ENCODE peak calls at places on chromosomes 1 and 21, in seven cellular contexts. B is K562, L is adrenal gland, D is transverse colon, W is GM23248, Q is mammary epithelial cell, Z is astrocyte. Y is an unnamed sample.

GRCh38 chr21:21247441-21247840 is 249.2 kb downstream of the NCAM2 start:
- DNase-seq in B (no peak), L (no peak), D (no peak), W (no peak), Q (no peak), Z (peak; percentile 41), Y (no peak)

GRCh38 chr1:3741566-3742438 is 10.4 kb upstream of the CCDC27 start:
- DNase-seq in B (no peak), L (no peak), D (no peak), W (no peak), Q (no peak), Z (no peak), Y (no peak)

GRCh38 chr1:229070168-229070567 is 200.7 kb upstream of the RAB4A start:
- DNase-seq in B (no peak), L (peak; percentile 99), D (peak; percentile 66), W (peak; percentile 87), Q (peak; percentile 80), Z (peak; percentile 22), Y (peak; percentile 90)

GRCh38 chr21:17441370-17441769 is 71.5 kb upstream of the CXADR start:
- DNase-seq in B (no peak), L (no peak), D (peak; percentile 77), W (no peak), Q (peak; percentile 80), Z (peak; percentile 11), Y (peak; percentile 88)

GRCh38 chr1:70044832-70045231 is 160.5 kb downstream of the LRRC40 start:
- DNase-seq in B (no peak), L (no peak), D (no peak), W (peak; percentile 73), Q (peak; percentile 32), Z (peak; percentile 82), Y (no peak)

GRCh38 chr1:185477638-185478216 is 160.7 kb upstream of the IVNS1ABP start:
- DNase-seq in B (no peak), L (no peak), D (peak; percentile 67), W (no peak), Q (no peak), Z (no peak), Y (peak; percentile 41)

GRCh38 chr1:82775402-82776000 is 974.8 kb downstream of the ADGRL2 start:
- DNase-seq in B (peak; percentile 49), L (peak; percentile 20), D (peak; percentile 9), W (peak; percentile 66), Q (peak; percentile 3), Z (no peak), Y (peak; percentile 55)

GRCh38 chr1:196558424-196558823 is 49.8 kb downstream of the KCNT2 start:
- DNase-seq in B (no peak), L (no peak), D (no peak), W (peak; percentile 88), Q (peak; percentile 14), Z (peak; percentile 90), Y (no peak)

GRCh38 chr1:11051781-11052510 is 4.9 kb upstream of the MASP2 start:
- DNase-seq in B (no peak), L (no peak), D (no peak), W (peak; percentile 22), Q (no peak), Z (no peak), Y (no peak)

GRCh38 chr1:157132602-157133167 is 5.5 kb downstream of the ETV3 start:
- DNase-seq in B (no peak), L (no peak), D (no peak), W (no peak), Q (peak; percentile 84), Z (no peak), Y (no peak)

GRCh38 chr1:81377406-81377805 is 423.3 kb upstream of the ADGRL2 start:
- DNase-seq in B (no peak), L (no peak), D (no peak), W (no peak), Q (no peak), Z (no peak), Y (no peak)

GRCh38 chr21:44082648-44083436 is 24.4 kb upstream of the PWP2 start:
- DNase-seq in B (no peak), L (no peak), D (no peak), W (no peak), Q (peak; percentile 54), Z (no peak), Y (no peak)

GRCh38 chr1:229717774-229718173 is 91.7 kb downstream of the URB2 start:
- DNase-seq in B (peak; percentile 46), L (no peak), D (no peak), W (peak; percentile 26), Q (no peak), Z (no peak), Y (peak; percentile 61)

GRCh38 chr1:93588206-93588605 is 93.4 kb downstream of the BCAR3 start:
- DNase-seq in B (no peak), L (no peak), D (no peak), W (peak; percentile 37), Q (no peak), Z (no peak), Y (no peak)

GRCh38 chr21:33993286-33994231 is 78.0 kb upstream of the ATP5PO start:
- DNase-seq in B (no peak), L (peak; percentile 23), D (no peak), W (no peak), Q (no peak), Z (no peak), Y (no peak)

GRCh38 chr1:211579434-211580302 is 707 bp upstream of the SLC30A1 start:
- DNase-seq in B (peak; percentile 87), L (peak; percentile 86), D (peak; percentile 90), W (peak; percentile 70), Q (no peak), Z (no peak), Y (peak; percentile 86)

GRCh38 chr21:21146587-21147373 is 148.6 kb downstream of the NCAM2 start:
- DNase-seq in B (peak; percentile 59), L (no peak), D (no peak), W (no peak), Q (no peak), Z (no peak), Y (no peak)

GRCh38 chr1:172343246-172344099 is 77.0 kb upstream of the C1orf105 start:
- DNase-seq in B (no peak), L (no peak), D (no peak), W (peak; percentile 90), Q (peak; percentile 61), Z (peak; percentile 90), Y (no peak)

GRCh38 chr1:18907914-18908845 is 5.8 kb upstream of the ALDH4A1 start:
- DNase-seq in B (peak; percentile 75), L (no peak), D (no peak), W (no peak), Q (no peak), Z (no peak), Y (no peak)

GRCh38 chr1:155141799-155142198 is 1.5 kb upstream of the DPM3 start:
- DNase-seq in B (no peak), L (no peak), D (no peak), W (no peak), Q (no peak), Z (no peak), Y (no peak)

GRCh38 chr1:46160212-46160611 is 14.7 kb upstream of the TSPAN1 start:
- DNase-seq in B (no peak), L (no peak), D (no peak), W (no peak), Q (no peak), Z (no peak), Y (no peak)
- H3K4me3 ChIP-seq in B (no peak overlapping the region), L (no peak overlapping the region), D (no peak overlapping the region), W (no peak overlapping the region), Q (no peak overlapping the region), Z (no peak overlapping the region), Y (no peak overlapping the region)

DNA sequence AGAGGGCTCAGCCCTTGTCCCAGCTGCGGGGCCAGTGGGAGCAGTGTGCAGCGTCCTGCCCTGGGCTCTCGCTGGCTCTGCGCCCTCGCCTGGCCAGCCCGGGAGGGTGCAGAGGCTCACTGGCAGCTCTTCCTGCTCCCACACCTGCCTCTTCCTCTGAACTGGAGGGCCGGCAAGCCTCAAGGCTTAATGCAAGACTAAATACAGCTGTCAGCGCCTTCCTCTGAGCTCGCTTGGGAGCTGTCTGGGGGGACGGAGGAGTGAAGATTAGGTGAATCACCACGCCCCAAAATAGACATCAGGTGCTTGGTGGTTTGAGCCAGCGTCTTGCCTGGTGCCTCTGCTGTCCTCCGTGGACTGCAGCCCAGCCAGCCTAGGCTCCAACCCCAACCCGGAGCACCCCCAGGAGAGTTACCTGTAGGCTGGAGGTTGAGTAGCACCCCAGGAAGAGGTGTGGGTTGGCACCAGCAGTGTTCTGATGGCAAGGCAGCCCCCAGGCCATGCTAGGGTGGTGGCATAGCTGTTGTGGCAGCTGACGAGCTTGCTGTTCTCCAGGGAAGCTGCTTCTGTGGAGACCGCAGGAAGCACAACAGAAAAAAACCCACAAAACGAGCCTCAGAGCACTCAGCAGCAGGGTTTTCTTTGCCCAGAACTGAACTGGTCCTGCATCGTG is 36.9 kb downstream of the UMODL1 start:
- DNase-seq in B (peak; percentile 87), L (peak; percentile 82), D (peak; percentile 73), W (peak; percentile 70), Q (peak; percentile 60), Z (peak; percentile 25), Y (peak; percentile 78)
- H3K27ac ChIP-seq in B (no peak overlapping the region), L (no peak overlapping the region), D (no peak overlapping the region), W (no peak overlapping the region), Q (no peak overlapping the region), Z (no peak overlapping the region), Y (no peak overlapping the region)

GRCh38 chr1:54995835-54996234 is 2.9 kb upstream of the BSND start:
- DNase-seq in B (no peak), L (no peak), D (no peak), W (no peak), Q (no peak), Z (no peak), Y (no peak)

GRCh38 chr1:54995013-54995760 is 3.5 kb upstream of the BSND start:
- DNase-seq in B (no peak), L (no peak), D (no peak), W (no peak), Q (no peak), Z (no peak), Y (no peak)

GRCh38 chr1:54997711-54997986 is 1.1 kb upstream of the BSND start:
- DNase-seq in B (no peak), L (no peak), D (no peak), W (no peak), Q (no peak), Z (no peak), Y (no peak)

GRCh38 chr1:54996869-54997710 is 1.6 kb upstream of the BSND start:
- DNase-seq in B (peak; percentile 35), L (no peak), D (no peak), W (peak; percentile 39), Q (no peak), Z (peak; percentile 27), Y (no peak)

GRCh38 chr1:54996359-54996868 is 2.3 kb upstream of the BSND start:
- DNase-seq in B (peak; percentile 92), L (peak; percentile 75), D (peak; percentile 84), W (peak; percentile 78), Q (peak; percentile 47), Z (peak; percentile 20), Y (peak; percentile 77)
- H3K4me3 ChIP-seq in B (peak overlapping the region; percentile 17), L (no peak overlapping the region), D (no peak overlapping the region), W (no peak overlapping the region), Q (no peak overlapping the region), Z (peak overlapping the region; percentile 24), Y (no peak overlapping the region)

DNA sequence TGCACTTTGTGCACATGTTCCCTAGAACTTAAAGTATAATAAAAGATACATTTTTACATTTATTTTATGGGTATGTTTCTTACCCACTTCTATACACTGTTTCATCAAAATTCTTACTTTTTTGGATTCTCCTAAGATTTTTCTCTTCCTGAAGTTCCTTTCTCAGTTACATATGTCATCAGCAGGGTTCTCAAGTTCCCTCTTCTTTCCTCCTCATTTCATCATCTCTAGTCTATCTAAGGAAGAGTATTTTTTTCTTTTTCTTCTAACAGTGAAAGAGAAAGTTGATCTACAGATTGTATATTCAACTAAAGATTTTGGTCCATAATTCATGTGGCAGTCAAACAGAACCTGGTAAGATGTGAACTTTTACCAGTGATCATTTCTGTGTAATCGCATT is 41.2 kb upstream of the CYYR1 start:
- DNase-seq in B (no peak), L (no peak), D (no peak), W (no peak), Q (no peak), Z (no peak), Y (no peak)
- H3K27ac ChIP-seq in B (no peak overlapping the region), L (no peak overlapping the region), D (no peak overlapping the region), W (no peak overlapping the region), Q (no peak overlapping the region), Z (no peak overlapping the region), Y (no peak overlapping the region)

GRCh38 chr1:203512830-203513578 is 19.1 kb downstream of the OPTC start:
- DNase-seq in B (no peak), L (peak; percentile 85), D (peak; percentile 40), W (peak; percentile 98), Q (peak; percentile 86), Z (peak; percentile 96), Y (no peak)
- H3K4me3 ChIP-seq in B (no peak overlapping the region), L (no peak overlapping the region), D (no peak overlapping the region), W (peak overlapping the region; percentile 35), Q (no peak overlapping the region), Z (peak overlapping the region; percentile 8), Y (no peak overlapping the region)